ENCODE peak calls at places on chromosome 16, in seven cellular contexts. One of them, this sample, is unnamed.

GRCh38 chr16:84913315-84913714 is 93.5 kb downstream of the CRISPLD2 start:
- DNase-seq in breast epithelium: no peak
- DNase-seq in dorsolateral prefrontal cortex: no peak
- DNase-seq in RWPE2: no peak
- DNase-seq in Panc1: no peak
- DNase-seq in A549: no peak
- DNase-seq in ascending aorta: no peak
- DNase-seq in this sample: peak

GRCh38 chr16:71442041-71442440 is at the start of gene TLE7:
- DNase-seq in breast epithelium: no peak
- DNase-seq in dorsolateral prefrontal cortex: no peak
- DNase-seq in RWPE2: no peak
- DNase-seq in Panc1: no peak
- DNase-seq in A549: no peak
- DNase-seq in ascending aorta: no peak
- DNase-seq in this sample: no peak

GRCh38 chr16:56357291-56357764 is 68.0 kb downstream of the AMFR start:
- DNase-seq in breast epithelium: no peak
- DNase-seq in dorsolateral prefrontal cortex: no peak
- DNase-seq in RWPE2: no peak
- DNase-seq in Panc1: no peak
- DNase-seq in A549: no peak
- DNase-seq in ascending aorta: no peak
- DNase-seq in this sample: peak

GRCh38 chr16:54431997-54432367 is 145.4 kb upstream of the IRX3 start:
- DNase-seq in breast epithelium: no peak
- DNase-seq in dorsolateral prefrontal cortex: no peak
- DNase-seq in RWPE2: no peak
- DNase-seq in Panc1: no peak
- DNase-seq in A549: no peak
- DNase-seq in ascending aorta: no peak
- DNase-seq in this sample: no peak

GRCh38 chr16:84161011-84161410 is 15.9 kb downstream of the DNAAF1 start:
- DNase-seq in breast epithelium: no peak
- DNase-seq in dorsolateral prefrontal cortex: no peak
- DNase-seq in RWPE2: no peak
- DNase-seq in Panc1: no peak
- DNase-seq in A549: no peak
- DNase-seq in ascending aorta: no peak
- DNase-seq in this sample: no peak

GRCh38 chr16:77896357-77896972 is 108.1 kb downstream of the VAT1L start:
- DNase-seq in breast epithelium: no peak
- DNase-seq in dorsolateral prefrontal cortex: no peak
- DNase-seq in RWPE2: no peak
- DNase-seq in Panc1: no peak
- DNase-seq in A549: no peak
- DNase-seq in ascending aorta: no peak
- DNase-seq in this sample: no peak

GRCh38 chr16:81523387-81524115 is 78.9 kb downstream of the CMIP start:
- DNase-seq in breast epithelium: peak
- DNase-seq in dorsolateral prefrontal cortex: peak
- DNase-seq in RWPE2: peak
- DNase-seq in Panc1: peak
- DNase-seq in A549: peak
- DNase-seq in ascending aorta: no peak
- DNase-seq in this sample: no peak

GRCh38 chr16:2827831-2828520 is 2.1 kb upstream of the ZG16B start:
- DNase-seq in breast epithelium: peak
- DNase-seq in dorsolateral prefrontal cortex: no peak
- DNase-seq in RWPE2: no peak
- DNase-seq in Panc1: no peak
- DNase-seq in A549: no peak
- DNase-seq in ascending aorta: no peak
- DNase-seq in this sample: no peak

GRCh38 chr16:3274490-3274889 is 8.8 kb upstream of the ZNF263 start:
- DNase-seq in breast epithelium: no peak
- DNase-seq in dorsolateral prefrontal cortex: no peak
- DNase-seq in RWPE2: no peak
- DNase-seq in Panc1: no peak
- DNase-seq in A549: no peak
- DNase-seq in ascending aorta: no peak
- DNase-seq in this sample: no peak

GRCh38 chr16:29760567-29761279 is 14.9 kb upstream of the C16orf54 start:
- DNase-seq in breast epithelium: no peak
- DNase-seq in dorsolateral prefrontal cortex: no peak
- DNase-seq in RWPE2: no peak
- DNase-seq in Panc1: no peak
- DNase-seq in A549: no peak
- DNase-seq in ascending aorta: no peak
- DNase-seq in this sample: no peak

GRCh38 chr16:68893710-68894705 is 50.7 kb downstream of the TANGO6 start:
- DNase-seq in breast epithelium: no peak
- DNase-seq in dorsolateral prefrontal cortex: no peak
- DNase-seq in RWPE2: no peak
- DNase-seq in Panc1: no peak
- DNase-seq in A549: no peak
- DNase-seq in ascending aorta: no peak
- DNase-seq in this sample: peak

GRCh38 chr16:30895592-30896202 is 717 bp upstream of the CTF1 start:
- DNase-seq in breast epithelium: no peak
- DNase-seq in dorsolateral prefrontal cortex: no peak
- DNase-seq in RWPE2: no peak
- DNase-seq in Panc1: no peak
- DNase-seq in A549: no peak
- DNase-seq in ascending aorta: no peak
- DNase-seq in this sample: no peak

GRCh38 chr16:67774457-67774853 is 31.9 kb downstream of the RANBP10 start:
- DNase-seq in breast epithelium: no peak
- DNase-seq in dorsolateral prefrontal cortex: no peak
- DNase-seq in RWPE2: no peak
- DNase-seq in Panc1: no peak
- DNase-seq in A549: no peak
- DNase-seq in ascending aorta: no peak
- DNase-seq in this sample: no peak

DNA sequence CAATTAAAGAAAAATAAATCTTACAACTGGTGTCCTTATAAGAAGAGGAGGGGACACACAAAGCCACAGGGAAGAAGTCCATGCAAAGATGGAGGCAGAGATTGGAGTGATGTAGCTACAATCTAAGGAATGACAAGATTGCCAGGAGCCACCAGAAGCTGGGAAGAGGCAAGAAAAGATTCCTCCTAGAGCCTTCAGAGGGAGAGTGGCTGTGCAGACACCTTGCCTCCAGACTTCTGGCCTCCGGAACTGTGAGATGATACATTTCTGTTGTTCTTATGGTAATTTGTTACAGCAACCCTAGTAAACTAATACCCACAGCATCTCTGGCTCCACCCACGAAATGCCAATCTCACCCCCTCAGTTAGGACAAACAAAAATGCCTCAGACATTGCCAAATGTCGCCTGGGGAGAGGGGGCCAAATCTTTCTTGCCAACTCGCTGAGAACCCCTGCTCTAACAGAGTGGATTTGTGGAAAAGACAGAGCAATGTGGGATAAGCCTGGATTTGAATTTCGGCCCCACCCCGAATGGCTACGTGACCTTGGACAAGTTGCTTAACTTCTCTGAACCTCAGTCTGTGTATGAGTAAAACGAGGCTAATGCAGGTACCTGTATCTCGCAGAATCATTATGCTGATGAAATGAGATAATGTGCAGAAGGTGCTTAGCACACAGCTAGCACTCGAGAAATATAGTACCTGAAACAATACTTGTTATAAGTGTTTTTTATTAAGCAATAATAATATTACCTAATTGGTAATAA is 37.1 kb upstream of the CSNK2A2 start:
- DNase-seq in breast epithelium: no peak
- DNase-seq in dorsolateral prefrontal cortex: no peak
- DNase-seq in RWPE2: no peak
- DNase-seq in Panc1: no peak
- DNase-seq in A549: no peak
- DNase-seq in ascending aorta: no peak
- DNase-seq in this sample: no peak
- H3K4me3 ChIP-seq in breast epithelium: no peak
- H3K4me3 ChIP-seq in dorsolateral prefrontal cortex: no peak
- H3K4me3 ChIP-seq in RWPE2: no peak
- H3K4me3 ChIP-seq in Panc1: no peak
- H3K4me3 ChIP-seq in A549: no peak
- H3K4me3 ChIP-seq in ascending aorta: no peak
- H3K4me3 ChIP-seq in this sample: no peak

GRCh38 chr16:88059701-88060386 is 108.6 kb downstream of the BANP start:
- DNase-seq in breast epithelium: no peak
- DNase-seq in dorsolateral prefrontal cortex: peak
- DNase-seq in RWPE2: peak
- DNase-seq in Panc1: no peak
- DNase-seq in A549: no peak
- DNase-seq in ascending aorta: no peak
- DNase-seq in this sample: peak

GRCh38 chr16:88058817-88059216 is 107.6 kb downstream of the BANP start:
- DNase-seq in breast epithelium: no peak
- DNase-seq in dorsolateral prefrontal cortex: peak
- DNase-seq in RWPE2: peak
- DNase-seq in Panc1: no peak
- DNase-seq in A549: no peak
- DNase-seq in ascending aorta: no peak
- DNase-seq in this sample: peak

GRCh38 chr16:88057656-88058055 is 106.4 kb downstream of the BANP start:
- DNase-seq in breast epithelium: no peak
- DNase-seq in dorsolateral prefrontal cortex: peak
- DNase-seq in RWPE2: peak
- DNase-seq in Panc1: no peak
- DNase-seq in A549: no peak
- DNase-seq in ascending aorta: no peak
- DNase-seq in this sample: peak

GRCh38 chr16:88060524-88061219 is 109.4 kb downstream of the BANP start:
- DNase-seq in breast epithelium: no peak
- DNase-seq in dorsolateral prefrontal cortex: no peak
- DNase-seq in RWPE2: peak
- DNase-seq in Panc1: no peak
- DNase-seq in A549: no peak
- DNase-seq in ascending aorta: no peak
- DNase-seq in this sample: no peak

DNA sequence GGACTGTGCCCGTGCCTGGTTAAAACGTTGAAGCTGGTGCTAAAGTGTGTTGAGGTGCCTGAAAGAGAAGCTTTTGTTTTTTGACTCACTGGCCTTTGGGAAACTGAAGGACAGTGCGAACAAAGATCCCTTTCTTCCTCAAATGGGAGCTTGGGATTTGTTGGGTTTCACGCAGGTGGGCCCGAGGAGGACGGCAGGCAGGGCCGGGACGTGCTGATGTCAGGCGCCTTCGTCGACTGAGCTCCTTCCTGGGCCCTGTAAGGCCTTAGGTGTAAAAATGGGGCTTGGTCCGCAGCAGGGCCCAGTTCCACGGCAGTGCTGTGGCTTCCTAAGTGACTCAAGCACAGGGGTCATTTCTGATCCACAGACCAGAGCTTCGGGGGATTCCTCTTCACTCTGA is 106.9 kb downstream of the BANP start:
- DNase-seq in breast epithelium: no peak
- DNase-seq in dorsolateral prefrontal cortex: peak
- DNase-seq in RWPE2: peak
- DNase-seq in Panc1: no peak
- DNase-seq in A549: no peak
- DNase-seq in ascending aorta: no peak
- DNase-seq in this sample: peak
- H3K27ac ChIP-seq in breast epithelium: no peak
- H3K27ac ChIP-seq in dorsolateral prefrontal cortex: no peak
- H3K27ac ChIP-seq in RWPE2: no peak
- H3K27ac ChIP-seq in Panc1: no peak
- H3K27ac ChIP-seq in A549: no peak
- H3K27ac ChIP-seq in ascending aorta: no peak
- H3K27ac ChIP-seq in this sample: no peak

DNA sequence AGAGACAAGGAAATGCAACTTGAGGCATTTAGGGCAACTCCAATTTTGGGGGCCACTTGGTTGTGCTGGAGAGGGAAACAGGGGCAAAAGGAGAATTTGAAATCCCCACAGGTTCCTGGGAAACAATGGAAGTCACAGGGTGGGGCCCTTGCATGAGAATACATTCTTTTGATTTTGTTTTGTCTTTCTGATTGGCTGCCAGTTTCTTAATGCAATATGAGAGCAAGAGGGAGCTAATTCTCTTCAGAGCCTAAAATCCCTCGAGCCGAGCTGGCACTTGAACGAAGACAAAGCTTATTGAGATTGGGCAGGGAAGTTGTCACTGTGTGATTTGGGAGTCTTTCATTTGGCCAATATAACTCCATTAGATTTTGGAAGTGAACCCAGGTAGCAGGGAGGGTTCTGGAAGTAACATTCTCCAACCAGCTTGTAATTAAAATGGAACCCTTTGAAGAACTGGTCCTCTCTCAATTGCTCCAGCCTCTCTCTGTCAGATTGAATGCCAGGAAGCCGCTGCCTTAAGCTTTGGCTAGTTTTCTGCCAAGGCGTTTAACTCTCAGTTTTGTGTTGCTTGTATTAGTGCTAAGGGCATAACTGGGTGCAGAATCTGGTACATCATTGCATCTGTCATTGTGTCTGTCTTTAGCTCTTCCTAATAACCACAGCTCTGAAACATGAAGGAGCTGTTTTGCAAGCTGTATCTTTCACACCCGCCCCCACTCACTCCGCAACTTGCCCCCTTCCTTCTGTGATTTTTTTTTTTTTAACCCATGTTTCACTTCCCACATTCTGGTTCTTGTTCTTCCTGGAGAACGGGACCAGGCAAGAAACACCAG is 272.0 kb downstream of the MAF start:
- DNase-seq in breast epithelium: no peak
- DNase-seq in dorsolateral prefrontal cortex: no peak
- DNase-seq in RWPE2: no peak
- DNase-seq in Panc1: no peak
- DNase-seq in A549: no peak
- DNase-seq in ascending aorta: no peak
- DNase-seq in this sample: no peak
- H3K4me3 ChIP-seq in breast epithelium: no peak
- H3K4me3 ChIP-seq in dorsolateral prefrontal cortex: no peak
- H3K4me3 ChIP-seq in RWPE2: no peak
- H3K4me3 ChIP-seq in Panc1: no peak
- H3K4me3 ChIP-seq in A549: no peak
- H3K4me3 ChIP-seq in ascending aorta: no peak
- H3K4me3 ChIP-seq in this sample: no peak

DNA sequence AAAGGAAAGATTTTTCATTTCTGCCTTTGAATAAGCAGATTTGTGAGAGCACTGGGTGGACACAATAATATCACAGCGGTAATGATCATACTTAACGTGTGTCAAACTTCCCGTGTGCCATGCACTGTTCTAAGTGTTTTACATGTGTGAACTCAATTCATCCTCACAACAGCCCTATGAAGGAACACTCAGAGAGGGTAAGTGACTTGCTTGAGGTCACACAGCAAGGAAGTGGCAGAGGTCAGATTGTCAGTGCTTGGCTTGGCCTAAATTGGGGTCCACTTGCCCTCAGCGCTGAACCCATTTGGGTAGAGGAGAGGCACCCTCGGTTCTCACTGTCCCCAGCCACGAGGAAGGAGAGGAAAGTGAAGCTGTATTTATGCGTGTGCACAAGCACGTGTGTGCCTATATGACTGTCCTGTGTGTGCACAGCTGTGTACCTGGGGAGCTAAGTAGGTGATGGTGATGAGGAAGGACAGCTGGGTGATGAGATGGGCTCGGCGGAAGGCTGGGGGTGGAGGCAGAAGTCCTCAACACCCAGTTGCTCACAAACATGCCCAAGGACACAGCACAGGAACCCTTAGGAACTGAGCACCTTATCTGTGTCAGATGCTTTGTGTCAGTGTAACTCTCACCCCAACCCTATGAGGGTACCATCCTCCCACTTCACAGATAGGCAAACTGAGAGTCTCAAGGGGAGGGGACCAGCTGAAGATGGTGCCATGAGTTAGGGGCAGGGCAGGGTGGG is 9.8 kb upstream of the ADGRG3 start:
- DNase-seq in breast epithelium: no peak
- DNase-seq in dorsolateral prefrontal cortex: no peak
- DNase-seq in RWPE2: no peak
- DNase-seq in Panc1: no peak
- DNase-seq in A549: no peak
- DNase-seq in ascending aorta: no peak
- DNase-seq in this sample: no peak
- H3K27ac ChIP-seq in breast epithelium: no peak
- H3K27ac ChIP-seq in dorsolateral prefrontal cortex: no peak
- H3K27ac ChIP-seq in RWPE2: no peak
- H3K27ac ChIP-seq in Panc1: no peak
- H3K27ac ChIP-seq in A549: no peak
- H3K27ac ChIP-seq in ascending aorta: no peak
- H3K27ac ChIP-seq in this sample: no peak